ENCODE peak calls at places on chromosome 14, in four cellular contexts. C, I, U and T are unnamed samples.

GRCh38 chr14:77804592-77804991 is 4.7 kb downstream of the ADCK1 start:
- DNase-seq in C (no peak), I (peak; percentile 81), U (no peak), T (no peak)

GRCh38 chr14:77641534-77642341 is 25.3 kb upstream of the SPTLC2 start:
- DNase-seq in C (peak; percentile 59), I (peak; percentile 49), U (peak; percentile 83), T (peak; percentile 48)

GRCh38 chr14:89184952-89185351 is 232.1 kb downstream of the FOXN3 start:
- DNase-seq in C (no peak), I (no peak), U (no peak), T (no peak)

GRCh38 chr14:95040723-95041476 is 116.4 kb downstream of the DICER1 start:
- DNase-seq in C (no peak), I (no peak), U (no peak), T (peak; percentile 15)

GRCh38 chr14:68181395-68182326 is 362.1 kb downstream of the RAD51B start:
- DNase-seq in C (no peak), I (no peak), U (no peak), T (no peak)

GRCh38 chr14:68375371-68375770 is 417.5 kb downstream of the ZFP36L1 start:
- DNase-seq in C (no peak), I (no peak), U (no peak), T (no peak)

GRCh38 chr14:58108717-58109116 is 43.3 kb downstream of the ARMH4 start:
- DNase-seq in C (no peak), I (no peak), U (no peak), T (no peak)

GRCh38 chr14:91113829-91114078 is at the start of gene DGLUCY:
- DNase-seq in C (no peak), I (no peak), U (peak; percentile 86), T (no peak)

GRCh38 chr14:59359451-59360124 is 105.6 kb downstream of the GPR135 start:
- DNase-seq in C (no peak), I (no peak), U (no peak), T (no peak)

GRCh38 chr14:89509891-89510290 is 92.9 kb upstream of the FOXN3 start:
- DNase-seq in C (no peak), I (no peak), U (no peak), T (no peak)

GRCh38 chr14:33103489-33103888 is 164.8 kb downstream of the NPAS3 start:
- DNase-seq in C (no peak), I (no peak), U (no peak), T (no peak)

GRCh38 chr14:69044965-69045555 is 66.0 kb upstream of the ACTN1 start:
- DNase-seq in C (no peak), I (no peak), U (peak; percentile 51), T (no peak)

GRCh38 chr14:100623961-100624360 is 36.7 kb upstream of the BEGAIN start:
- DNase-seq in C (no peak), I (no peak), U (no peak), T (no peak)

GRCh38 chr14:56594428-56594827 is 14.8 kb downstream of the TMEM260 start:
- DNase-seq in C (no peak), I (no peak), U (no peak), T (no peak)
- H3K4me1 ChIP-seq in C (no peaks in the 10 kb centered on the region), I (no peaks in the 10 kb centered on the region), U (peaks cover 11% of the 10 kb centered on the region), T (no peaks in the 10 kb centered on the region)

DNA sequence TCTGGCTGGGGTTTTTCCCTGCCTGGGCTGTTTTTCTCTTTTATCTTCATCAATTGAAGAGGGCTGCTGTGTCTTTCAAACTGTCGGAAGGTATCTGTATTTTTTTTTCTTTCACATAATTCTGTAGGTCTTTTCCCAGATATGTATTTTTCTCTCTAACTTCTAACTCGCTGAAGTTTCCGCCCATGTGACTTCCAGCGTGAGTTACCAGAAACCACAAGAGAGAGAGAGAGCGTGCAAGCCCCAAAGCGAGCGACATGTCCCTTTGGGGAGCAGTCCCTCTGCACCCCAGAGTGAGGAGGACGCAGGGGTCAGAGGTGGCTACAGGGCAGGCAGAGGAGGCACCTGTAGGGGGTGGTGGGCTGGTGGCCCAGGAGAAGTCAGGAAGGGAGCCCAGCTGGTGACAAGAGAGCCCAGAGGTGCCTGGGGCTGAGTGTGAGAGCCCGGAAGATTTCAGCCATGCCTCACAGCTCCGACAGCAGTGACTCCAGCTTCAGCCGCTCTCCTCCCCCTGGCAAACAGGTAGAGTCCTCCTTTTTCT is at the start of gene BATF:
- DNase-seq in C (peak; percentile 76), I (no peak), U (no peak), T (peak; percentile 76)
- H3K4me3 ChIP-seq in C (peak within 1 kb of the TSS; percentile 91), I (no peak within 1 kb of the TSS), U (peak within 1 kb of the TSS; percentile 45), T (peak within 1 kb of the TSS; percentile 84)

GRCh38 chr14:64442300-64442988 is 22.9 kb upstream of the AKAP5 start:
- DNase-seq in C (no peak), I (no peak), U (peak; percentile 25), T (no peak)
- H3K36me3 ChIP-seq in C (peaks cover 9% of the 10 kb centered on the region), I (peaks cover 86% of the 10 kb centered on the region), U (peaks cover 57% of the 10 kb centered on the region), T (no peaks in the 10 kb centered on the region)

GRCh38 chr14:64726585-64726890 is 22.3 kb downstream of the PLEKHG3 start:
- DNase-seq in C (no peak), I (no peak), U (peak; percentile 13), T (no peak)
- H3K4me1 ChIP-seq in C (peaks cover 87% of the 10 kb centered on the region), I (peaks cover 15% of the 10 kb centered on the region), U (peaks cover 79% of the 10 kb centered on the region), T (peaks cover 77% of the 10 kb centered on the region)

GRCh38 chr14:71524321-71524982 is 407.8 kb upstream of the RGS6 start:
- DNase-seq in C (no peak), I (no peak), U (no peak), T (no peak)

GRCh38 chr14:71525663-71526246 is 406.5 kb upstream of the RGS6 start:
- DNase-seq in C (no peak), I (no peak), U (no peak), T (no peak)

GRCh38 chr14:71521736-71522135 is 410.5 kb upstream of the RGS6 start:
- DNase-seq in C (no peak), I (no peak), U (no peak), T (no peak)

GRCh38 chr14:71521238-71521637 is 411.0 kb upstream of the RGS6 start:
- DNase-seq in C (no peak), I (no peak), U (no peak), T (no peak)

DNA sequence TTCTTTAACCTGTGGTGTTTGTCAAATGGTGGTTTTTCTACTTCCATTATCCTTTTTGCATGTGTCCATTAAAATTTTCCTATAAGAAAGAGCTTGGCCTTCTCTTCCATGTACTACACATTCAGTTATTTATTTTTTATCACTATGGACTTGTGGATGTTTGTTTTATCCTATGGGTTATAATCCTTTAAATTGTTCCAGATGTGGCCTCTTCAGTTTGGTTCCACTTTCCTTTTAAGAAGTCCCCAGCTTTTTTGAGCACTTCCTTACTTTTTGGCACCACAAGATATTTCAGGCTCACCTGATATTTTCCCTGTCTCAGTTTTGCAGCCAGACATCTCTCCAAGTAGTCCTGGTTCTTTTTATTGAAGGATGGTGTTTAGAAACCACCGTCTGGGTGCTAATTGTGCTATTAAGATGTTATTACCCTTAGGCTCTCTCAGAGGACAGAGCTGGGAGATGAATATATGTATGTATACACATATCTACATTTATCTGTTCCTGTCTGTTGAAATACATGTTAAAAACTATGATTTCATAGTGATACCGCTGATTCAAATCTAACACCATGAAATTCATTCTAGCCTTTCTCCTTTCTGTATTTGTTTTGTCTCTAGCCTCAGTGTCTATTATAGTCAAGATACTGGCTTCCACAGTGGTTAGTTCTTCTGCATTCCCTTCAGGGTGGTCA is 408.5 kb upstream of the RGS6 start:
- DNase-seq in C (no peak), I (no peak), U (no peak), T (no peak)
- H3K4me3 ChIP-seq in C (no peak overlapping the region), I (no peak overlapping the region), U (no peak overlapping the region), T (no peak overlapping the region)

DNA sequence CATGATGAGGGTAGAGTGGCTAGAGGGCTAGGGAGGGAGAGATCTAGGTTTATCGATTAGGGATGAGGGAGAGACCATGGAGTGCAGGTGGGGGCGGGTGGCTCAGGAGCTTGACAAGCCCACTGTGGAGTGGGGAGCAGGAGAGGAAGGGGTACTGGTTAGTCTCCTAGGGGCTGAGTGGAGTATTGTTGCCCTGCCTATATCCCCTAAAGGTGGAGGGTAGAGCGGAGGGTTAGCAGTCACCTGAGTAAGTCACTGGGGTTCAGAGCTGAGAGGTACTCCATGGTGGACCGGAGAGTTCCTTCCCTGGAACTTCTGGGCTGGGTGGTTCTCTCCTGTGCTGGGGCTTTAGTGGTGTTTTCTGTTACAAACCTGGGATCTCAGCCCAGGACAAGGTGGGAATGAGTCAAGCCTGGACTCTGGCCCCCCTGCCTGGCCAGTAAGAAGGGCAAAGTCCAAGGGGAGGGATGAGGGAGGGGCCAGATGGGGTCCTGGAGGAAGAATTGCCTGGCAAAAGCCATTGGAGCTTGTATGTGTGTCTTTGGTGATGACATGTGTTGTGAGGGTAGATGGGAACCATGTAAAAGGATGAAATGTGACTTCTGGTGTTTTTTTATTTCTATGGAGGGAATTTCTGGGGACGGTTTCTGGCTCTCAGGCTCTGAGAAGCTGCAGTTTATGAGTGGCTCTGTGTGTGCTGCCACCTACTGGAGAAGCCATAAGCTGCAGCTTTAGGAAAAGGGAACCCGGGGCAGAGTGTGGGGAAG is at the start of gene CIDEB:
- DNase-seq in C (peak; percentile 50), I (peak; percentile 78), U (peak; percentile 45), T (no peak)
- H3K36me3 ChIP-seq in C (peaks cover 41% of the 10 kb centered on the region), I (peaks cover 52% of the 10 kb centered on the region), U (peaks cover 46% of the 10 kb centered on the region), T (peaks cover 17% of the 10 kb centered on the region)

GRCh38 chr14:93115069-93115919 is 431 bp downstream of the ITPK1 start:
- DNase-seq in C (peak; percentile 87), I (peak; percentile 89), U (peak; percentile 91), T (peak; percentile 83)
- H3K4me1 ChIP-seq in C (peaks cover 32% of the 10 kb centered on the region), I (peaks cover 19% of the 10 kb centered on the region), U (peaks cover 50% of the 10 kb centered on the region), T (peaks cover 17% of the 10 kb centered on the region)